ENCODE peak calls at places on chromosomes 6 and 20, in six cellular contexts. J is breast epithelium, U is stomach, D is H1, R is HepG2, L is sigmoid colon. H is an unnamed sample.

GRCh38 chr6:153003294-153003645 is 761 bp upstream of the MTRF1L start:
- DNase-seq in J (no peak), U (no peak), D (no peak), R (peak), L (no peak), H (no peak)

GRCh38 chr6:128696651-128697391 is 176.4 kb upstream of the PTPRK start:
- DNase-seq in J (no peak), U (no peak), D (no peak), R (no peak), L (no peak), H (no peak)

GRCh38 chr20:53598140-53599038 is 4.8 kb upstream of the ZNF217 start:
- DNase-seq in J (no peak), U (peak), D (no peak), R (no peak), L (peak), H (no peak)

GRCh38 chr6:144064831-144065668 is 30.3 kb downstream of the SF3B5 start:
- DNase-seq in J (no peak), U (no peak), D (no peak), R (no peak), L (no peak), H (no peak)

GRCh38 chr6:22765015-22765414 is 195.6 kb downstream of the HDGFL1 start:
- DNase-seq in J (no peak), U (no peak), D (no peak), R (no peak), L (no peak), H (no peak)

GRCh38 chr6:15485875-15486274 is 177.0 kb downstream of the DTNBP1 start:
- DNase-seq in J (no peak), U (no peak), D (no peak), R (no peak), L (no peak), H (no peak)

GRCh38 chr20:16327606-16328005 is 245.6 kb downstream of the KIF16B start:
- DNase-seq in J (no peak), U (no peak), D (no peak), R (no peak), L (no peak), H (no peak)

GRCh38 chr20:57872816-57873409 is 163.1 kb upstream of the PMEPA1 start:
- DNase-seq in J (no peak), U (no peak), D (no peak), R (no peak), L (peak), H (peak)

GRCh38 chr6:14396826-14397517 is 279.4 kb downstream of the CD83 start:
- DNase-seq in J (no peak), U (peak), D (peak), R (no peak), L (no peak), H (peak)

GRCh38 chr6:158503222-158503621 is 56.7 kb upstream of the TMEM181 start:
- DNase-seq in J (no peak), U (no peak), D (no peak), R (no peak), L (no peak), H (no peak)

GRCh38 chr20:17883592-17884317 is 84.8 kb downstream of the SNX5 start:
- DNase-seq in J (no peak), U (no peak), D (no peak), R (no peak), L (peak), H (no peak)

GRCh38 chr6:161838306-161839035 is 564.6 kb upstream of the AGPAT4 start:
- DNase-seq in J (no peak), U (peak), D (peak), R (peak), L (no peak), H (no peak)

GRCh38 chr6:125102411-125102810 is 51.2 kb upstream of the TPD52L1 start:
- DNase-seq in J (no peak), U (no peak), D (no peak), R (no peak), L (no peak), H (no peak)

GRCh38 chr6:67974931-67975330 is 660.2 kb upstream of the ADGRB3 start:
- DNase-seq in J (no peak), U (no peak), D (no peak), R (no peak), L (no peak), H (no peak)

DNA sequence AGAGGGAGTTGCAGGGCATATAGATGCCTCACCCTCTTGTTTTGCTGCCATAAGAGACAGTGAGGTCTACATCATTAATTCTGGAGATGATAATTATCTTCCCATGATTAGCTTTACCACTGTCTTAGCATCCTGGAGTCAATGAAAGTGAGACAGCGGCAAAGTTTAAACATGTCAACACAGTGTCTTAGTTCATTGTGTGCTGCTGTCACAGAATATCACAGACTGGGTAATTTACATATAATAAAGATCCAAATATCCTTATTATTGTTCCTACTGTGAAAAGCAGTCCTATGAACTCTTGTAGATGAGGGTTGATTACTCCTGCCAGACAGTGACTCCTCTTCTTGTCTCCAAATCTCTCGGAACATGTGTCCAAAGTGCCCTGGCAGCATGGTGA is 658.6 kb upstream of the ADGRB3 start:
- DNase-seq in J (no peak), U (no peak), D (no peak), R (no peak), L (no peak), H (no peak)
- TF ChIP-seq POLR2AphosphoS5 in J (no peak), U (no peak), D (no peak), R (no peak), L (no peak), H (no peak)

GRCh38 chr6:140001005-140001404 is 626.6 kb upstream of the CITED2 start:
- DNase-seq in J (no peak), U (no peak), D (no peak), R (no peak), L (no peak), H (no peak)
- TF ChIP-seq POLR2A in J (no peak), U (no peak), D (no peak), R (no peak), L (no peak), H (no peak)

GRCh38 chr20:40607927-40608326 is 81.1 kb downstream of the MAFB start:
- DNase-seq in J (no peak), U (no peak), D (no peak), R (no peak), L (no peak), H (no peak)

GRCh38 chr20:40604416-40604815 is 84.6 kb downstream of the MAFB start:
- DNase-seq in J (no peak), U (no peak), D (no peak), R (no peak), L (no peak), H (peak)

GRCh38 chr20:40603057-40603651 is 85.9 kb downstream of the MAFB start:
- DNase-seq in J (no peak), U (no peak), D (no peak), R (no peak), L (no peak), H (no peak)

GRCh38 chr20:40606237-40606636 is 82.8 kb downstream of the MAFB start:
- DNase-seq in J (no peak), U (no peak), D (no peak), R (no peak), L (no peak), H (no peak)

DNA sequence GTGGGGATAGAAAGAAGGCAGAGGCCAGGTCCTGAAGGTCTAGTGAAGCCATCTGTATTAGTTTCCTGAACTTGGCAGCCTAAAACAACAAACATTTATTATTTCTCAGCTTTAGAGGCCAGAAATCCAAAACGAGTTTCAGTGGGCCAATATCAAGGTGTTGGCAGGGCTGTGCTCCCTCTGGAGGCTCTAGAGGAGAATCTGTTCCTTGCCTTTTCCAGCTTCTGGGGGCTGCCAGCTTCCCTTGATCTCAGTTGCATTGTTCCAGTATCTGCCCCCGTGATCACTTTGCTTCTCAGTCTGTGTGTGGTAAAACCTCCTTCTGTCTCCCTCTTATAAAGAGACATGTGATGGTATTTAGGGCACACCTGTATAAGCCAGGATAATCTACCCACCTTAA is 82.4 kb downstream of the MAFB start:
- DNase-seq in J (no peak), U (no peak), D (no peak), R (no peak), L (no peak), H (no peak)
- TF ChIP-seq CTCF in J (no peak), U (no peak), D (peak), R (no peak), L (no peak), H (no peak)

DNA sequence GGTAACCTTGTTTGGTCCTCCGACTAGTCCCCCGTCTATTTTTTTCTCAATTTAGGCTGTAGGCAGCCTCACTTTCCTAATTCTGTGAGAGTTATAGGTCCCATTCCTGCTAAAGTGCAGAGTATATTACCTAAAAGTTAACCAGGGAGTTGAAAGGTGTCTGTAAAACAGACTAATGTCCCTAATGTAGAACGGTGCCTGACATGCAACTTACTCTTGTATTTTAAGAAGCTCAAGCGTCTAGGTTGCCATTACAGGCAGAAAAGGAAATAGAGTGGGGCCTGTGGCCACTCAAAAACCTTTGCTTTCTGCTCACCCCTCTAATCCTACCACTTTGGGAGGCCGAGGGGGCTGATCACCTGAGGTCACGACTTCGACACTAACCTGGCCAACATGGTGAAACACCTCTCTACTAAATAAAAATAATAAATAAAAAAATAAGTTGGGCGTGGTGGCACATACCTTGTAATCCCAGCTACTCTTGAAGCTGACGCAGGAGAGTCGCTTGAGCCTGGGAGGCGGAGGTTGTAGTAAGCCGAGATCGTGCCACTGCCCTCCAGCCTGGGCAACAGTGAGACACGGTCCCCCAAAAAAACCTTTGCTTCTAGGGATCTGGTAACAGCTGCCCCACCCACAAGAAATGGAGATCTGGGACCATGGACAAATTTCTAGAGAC is 37.9 kb downstream of the HFE start:
- DNase-seq in J (no peak), U (peak), D (no peak), R (no peak), L (no peak), H (no peak)
- TF ChIP-seq POLR2AphosphoS5 in J (no peak), U (no peak), D (peak), R (no peak), L (no peak), H (no peak)

GRCh38 chr20:44582321-44583025 is at the start of gene PKIG:
- DNase-seq in J (no peak), U (no peak), D (no peak), R (no peak), L (peak), H (no peak)
- TF ChIP-seq POLR2A in J (no peak), U (no peak), D (no peak), R (no peak), L (no peak), H (peak)